ENCODE peak calls at places on chromosomes 4 and X, in five cellular contexts. One of them, this sample, is unnamed.

GRCh38 chr4:156568041-156568440 is 403.6 kb downstream of the PDGFC start:
- DNase-seq in iPS DF 6.9: no peak
- DNase-seq in hepatocyte: no peak
- DNase-seq in HCT116: no peak
- DNase-seq in iPS DF 19.7: no peak
- DNase-seq in this sample: no peak

GRCh38 chr4:42865572-42866189 is 26.8 kb upstream of the GRXCR1 start:
- DNase-seq in iPS DF 19.7: peak; percentile 2
- DNase-seq in hepatocyte: peak; percentile 74
- DNase-seq in HCT116: peak; percentile 29
- DNase-seq in iPS DF 6.9: peak; percentile 35
- DNase-seq in this sample: peak; percentile 81

GRCh38 chr4:78644744-78645330 is 93.3 kb downstream of the ANXA3 start:
- DNase-seq in iPS DF 19.7: no peak
- DNase-seq in iPS DF 6.9: peak; percentile 27
- DNase-seq in hepatocyte: peak; percentile 81
- DNase-seq in HCT116: peak; percentile 49
- DNase-seq in this sample: no peak

GRCh38 chr4:80202190-80202711 is 4.9 kb downstream of the PRDM8 start:
- DNase-seq in hepatocyte: peak; percentile 86
- DNase-seq in HCT116: no peak
- DNase-seq in iPS DF 19.7: no peak
- DNase-seq in iPS DF 6.9: no peak
- DNase-seq in this sample: no peak

GRCh38 chrX:119190251-119190651 is 45.8 kb upstream of the PGRMC1 start:
- DNase-seq in HCT116: no peak
- DNase-seq in iPS DF 19.7: no peak
- DNase-seq in iPS DF 6.9: no peak
- DNase-seq in hepatocyte: no peak
- DNase-seq in this sample: no peak

GRCh38 chrX:104568304-104568915 is 2.4 kb downstream of the IL1RAPL2 start:
- DNase-seq in iPS DF 19.7: no peak
- DNase-seq in iPS DF 6.9: no peak
- DNase-seq in hepatocyte: no peak
- DNase-seq in HCT116: no peak
- DNase-seq in this sample: peak; percentile 41

GRCh38 chr4:184937030-184937710 is 81.1 kb upstream of the HELT start:
- DNase-seq in iPS DF 6.9: no peak
- DNase-seq in iPS DF 19.7: no peak
- DNase-seq in HCT116: no peak
- DNase-seq in hepatocyte: peak; percentile 35
- DNase-seq in this sample: no peak

GRCh38 chrX:7570432-7571009 is 272.4 kb upstream of the VCX start:
- DNase-seq in HCT116: no peak
- DNase-seq in iPS DF 19.7: no peak
- DNase-seq in hepatocyte: no peak
- DNase-seq in iPS DF 6.9: no peak
- DNase-seq in this sample: no peak

GRCh38 chr4:107799634-107800033 is 25.1 kb upstream of the SGMS2 start:
- DNase-seq in iPS DF 6.9: no peak
- DNase-seq in HCT116: no peak
- DNase-seq in iPS DF 19.7: no peak
- DNase-seq in hepatocyte: no peak
- DNase-seq in this sample: no peak

GRCh38 chr4:99815597-99816011 is 1.0 kb upstream of the DAPP1 start:
- DNase-seq in hepatocyte: peak; percentile 59
- DNase-seq in iPS DF 19.7: no peak
- DNase-seq in iPS DF 6.9: no peak
- DNase-seq in HCT116: peak; percentile 78
- DNase-seq in this sample: no peak

GRCh38 chr4:159069922-159070321 is 33.0 kb upstream of the RAPGEF2 start:
- DNase-seq in iPS DF 6.9: no peak
- DNase-seq in HCT116: no peak
- DNase-seq in iPS DF 19.7: no peak
- DNase-seq in hepatocyte: no peak
- DNase-seq in this sample: no peak

GRCh38 chr4:79404666-79405065 is 3.4 kb downstream of the GK2 start:
- DNase-seq in iPS DF 6.9: no peak
- DNase-seq in iPS DF 19.7: no peak
- DNase-seq in hepatocyte: no peak
- DNase-seq in HCT116: no peak
- DNase-seq in this sample: no peak

GRCh38 chr4:139665690-139666529 is at the start of gene MGST2:
- DNase-seq in hepatocyte: peak; percentile 87
- DNase-seq in HCT116: no peak
- DNase-seq in iPS DF 6.9: no peak
- DNase-seq in iPS DF 19.7: no peak
- DNase-seq in this sample: peak; percentile 66

GRCh38 chr4:6277139-6277802 is 7.6 kb downstream of the WFS1 start:
- DNase-seq in iPS DF 6.9: no peak
- DNase-seq in hepatocyte: no peak
- DNase-seq in iPS DF 19.7: no peak
- DNase-seq in HCT116: no peak
- DNase-seq in this sample: no peak

GRCh38 chr4:165874799-165875371 is 1.8 kb downstream of the TLL1 start:
- DNase-seq in iPS DF 6.9: no peak
- DNase-seq in iPS DF 19.7: no peak
- DNase-seq in HCT116: no peak
- DNase-seq in hepatocyte: peak; percentile 70
- DNase-seq in this sample: peak; percentile 78

GRCh38 chr4:8345053-8345945 is 75.7 kb downstream of the HTRA3 start:
- DNase-seq in hepatocyte: no peak
- DNase-seq in iPS DF 6.9: no peak
- DNase-seq in HCT116: no peak
- DNase-seq in iPS DF 19.7: no peak
- DNase-seq in this sample: no peak

GRCh38 chrX:134538316-134538715 is 78.4 kb downstream of the HPRT1 start:
- DNase-seq in iPS DF 19.7: no peak
- DNase-seq in iPS DF 6.9: no peak
- DNase-seq in HCT116: no peak
- DNase-seq in hepatocyte: no peak
- DNase-seq in this sample: no peak

GRCh38 chrX:47316276-47317025 is 53.9 kb upstream of the ZNF157 start:
- DNase-seq in HCT116: no peak
- DNase-seq in hepatocyte: no peak
- DNase-seq in iPS DF 19.7: peak; percentile 72
- DNase-seq in iPS DF 6.9: no peak
- DNase-seq in this sample: peak; percentile 63

GRCh38 chr4:105909699-105910340 is 14.5 kb downstream of the NPNT start:
- DNase-seq in iPS DF 6.9: no peak
- DNase-seq in iPS DF 19.7: no peak
- DNase-seq in hepatocyte: peak; percentile 71
- DNase-seq in HCT116: peak; percentile 60
- DNase-seq in this sample: no peak

GRCh38 chrX:114842181-114842580 is 175.2 kb downstream of the IL13RA2 start:
- DNase-seq in hepatocyte: no peak
- DNase-seq in HCT116: no peak
- DNase-seq in iPS DF 6.9: no peak
- DNase-seq in iPS DF 19.7: no peak
- DNase-seq in this sample: no peak

GRCh38 chr4:14180166-14180565 is 552.6 kb upstream of the BOD1L1 start:
- DNase-seq in iPS DF 19.7: no peak
- DNase-seq in HCT116: no peak
- DNase-seq in hepatocyte: no peak
- DNase-seq in iPS DF 6.9: no peak
- DNase-seq in this sample: no peak

GRCh38 chrX:10198254-10198653 is 41.5 kb downstream of the CLCN4 start:
- DNase-seq in iPS DF 19.7: no peak
- DNase-seq in hepatocyte: no peak
- DNase-seq in iPS DF 6.9: no peak
- DNase-seq in HCT116: no peak
- DNase-seq in this sample: no peak

GRCh38 chrX:151515233-151515632 is 48.2 kb upstream of the PASD1 start:
- DNase-seq in HCT116: no peak
- DNase-seq in iPS DF 19.7: no peak
- DNase-seq in iPS DF 6.9: no peak
- DNase-seq in hepatocyte: no peak
- DNase-seq in this sample: no peak

GRCh38 chr4:24141836-24142235 is 252.0 kb upstream of the PPARGC1A start:
- DNase-seq in hepatocyte: no peak
- DNase-seq in HCT116: no peak
- DNase-seq in iPS DF 19.7: no peak
- DNase-seq in iPS DF 6.9: no peak
- DNase-seq in this sample: no peak

GRCh38 chr4:3019471-3019870 is 54.9 kb downstream of the HTT-AS start:
- DNase-seq in HCT116: no peak
- DNase-seq in iPS DF 6.9: no peak
- DNase-seq in iPS DF 19.7: no peak
- DNase-seq in hepatocyte: no peak
- DNase-seq in this sample: no peak

GRCh38 chrX:68633981-68634380 is 13.5 kb upstream of the STARD8 start:
- DNase-seq in iPS DF 19.7: no peak
- DNase-seq in iPS DF 6.9: no peak
- DNase-seq in hepatocyte: no peak
- DNase-seq in HCT116: no peak
- DNase-seq in this sample: no peak

GRCh38 chr4:186726440-186727148 is 2.9 kb upstream of the FAT1 start:
- DNase-seq in iPS DF 19.7: no peak
- DNase-seq in iPS DF 6.9: no peak
- DNase-seq in HCT116: peak; percentile 56
- DNase-seq in hepatocyte: peak; percentile 93
- DNase-seq in this sample: no peak

GRCh38 chr4:168380290-168380689 is 61.7 kb upstream of the DDX60 start:
- DNase-seq in iPS DF 19.7: no peak
- DNase-seq in iPS DF 6.9: no peak
- DNase-seq in hepatocyte: no peak
- DNase-seq in HCT116: no peak
- DNase-seq in this sample: no peak

GRCh38 chrX:42976729-42977366 is 198.9 kb upstream of the PPP1R2C start:
- DNase-seq in iPS DF 19.7: no peak
- DNase-seq in HCT116: no peak
- DNase-seq in hepatocyte: peak; percentile 42
- DNase-seq in iPS DF 6.9: no peak
- DNase-seq in this sample: no peak

GRCh38 chrX:115372026-115372610 is 82.6 kb downstream of the LUZP4 start:
- DNase-seq in iPS DF 6.9: no peak
- DNase-seq in hepatocyte: peak; percentile 73
- DNase-seq in HCT116: peak; percentile 12
- DNase-seq in iPS DF 19.7: peak; percentile 9
- DNase-seq in this sample: no peak

GRCh38 chr4:168604496-168605373 is 107.9 kb downstream of the PALLD start:
- DNase-seq in iPS DF 6.9: no peak
- DNase-seq in iPS DF 19.7: peak; percentile 30
- DNase-seq in HCT116: peak; percentile 68
- DNase-seq in hepatocyte: peak; percentile 59
- DNase-seq in this sample: no peak

GRCh38 chr4:99652596-99653436 is 4.8 kb downstream of the C4orf54 start:
- DNase-seq in HCT116: no peak
- DNase-seq in hepatocyte: no peak
- DNase-seq in iPS DF 6.9: no peak
- DNase-seq in iPS DF 19.7: no peak
- DNase-seq in this sample: no peak

GRCh38 chrX:11010476-11010875 is 100.7 kb upstream of the HCCS start:
- DNase-seq in iPS DF 19.7: no peak
- DNase-seq in hepatocyte: no peak
- DNase-seq in HCT116: no peak
- DNase-seq in iPS DF 6.9: no peak
- DNase-seq in this sample: no peak

GRCh38 chr4:81786770-81787169 is 315.1 kb upstream of the RASGEF1B start:
- DNase-seq in hepatocyte: no peak
- DNase-seq in iPS DF 6.9: no peak
- DNase-seq in HCT116: no peak
- DNase-seq in iPS DF 19.7: no peak
- DNase-seq in this sample: no peak

GRCh38 chr4:153209410-153209809 is 5.2 kb downstream of the TRIM2 start:
- DNase-seq in hepatocyte: peak; percentile 57
- DNase-seq in HCT116: no peak
- DNase-seq in iPS DF 6.9: no peak
- DNase-seq in iPS DF 19.7: no peak
- DNase-seq in this sample: no peak

GRCh38 chr4:182143086-182143821 is 99.9 kb upstream of the TENM3 start:
- DNase-seq in iPS DF 19.7: no peak
- DNase-seq in HCT116: no peak
- DNase-seq in iPS DF 6.9: no peak
- DNase-seq in hepatocyte: peak; percentile 59
- DNase-seq in this sample: no peak

GRCh38 chrX:152926279-152926678 is 28.4 kb downstream of the ZNF185 start:
- DNase-seq in HCT116: peak; percentile 64
- DNase-seq in iPS DF 6.9: no peak
- DNase-seq in iPS DF 19.7: peak; percentile 23
- DNase-seq in hepatocyte: peak; percentile 71
- DNase-seq in this sample: peak; percentile 58

This sample was measured in H1.